ENCODE peak calls at places on chromosomes 4 and X, in six cellular contexts. H is heart right ventricle, N is sigmoid colon, I is IMR-90, J is astrocyte, O is testis. U is an unnamed sample.

GRCh38 chr4:120922390-120923200 is at the start of gene PRDM5:
- DNase-seq in H (peak; percentile 72), N (peak; percentile 76), I (peak; percentile 40), J (peak; percentile 42), O (peak; percentile 66), U (peak; percentile 72)

GRCh38 chr4:1842993-1843448 is 12.9 kb downstream of the LETM1 start:
- DNase-seq in H (peak; percentile 44), N (no peak), I (peak; percentile 94), J (peak; percentile 90), O (peak; percentile 65), U (peak; percentile 96)

GRCh38 chrX:9493936-9494335 is 29.1 kb downstream of the TBL1X start:
- DNase-seq in H (no peak), N (no peak), I (no peak), J (peak; percentile 3), O (no peak), U (no peak)

GRCh38 chrX:26347171-26347570 is 131.2 kb downstream of the MAGEB5 start:
- DNase-seq in H (no peak), N (no peak), I (no peak), J (no peak), O (no peak), U (no peak)

GRCh38 chr4:109052699-109053656 is 249.5 kb downstream of the COL25A1 start:
- DNase-seq in H (no peak), N (no peak), I (no peak), J (peak; percentile 36), O (no peak), U (no peak)

GRCh38 chr4:76781698-76782595 is 116.0 kb downstream of the SOWAHB start:
- DNase-seq in H (no peak), N (no peak), I (peak; percentile 98), J (peak; percentile 99), O (no peak), U (peak; percentile 97)

GRCh38 chr4:1717129-1718094 is 3.7 kb downstream of the TMEM129 start:
- DNase-seq in H (no peak), N (no peak), I (no peak), J (no peak), O (no peak), U (no peak)

GRCh38 chr4:101187837-101188236 is 159.5 kb downstream of the PPP3CA start:
- DNase-seq in H (no peak), N (no peak), I (no peak), J (no peak), O (no peak), U (peak; percentile 46)

GRCh38 chr4:110619401-110620247 is 3.3 kb downstream of the PITX2 start:
- DNase-seq in H (no peak), N (no peak), I (no peak), J (no peak), O (no peak), U (no peak)

GRCh38 chr4:188941524-188942109 is 802.4 kb downstream of the TRIML1 start:
- DNase-seq in H (no peak), N (no peak), I (peak; percentile 100), J (peak; percentile 99), O (no peak), U (peak; percentile 88)

GRCh38 chr4:8255698-8256441 is 13.7 kb upstream of the HTRA3 start:
- DNase-seq in H (peak; percentile 35), N (no peak), I (peak; percentile 43), J (peak; percentile 34), O (no peak), U (no peak)

GRCh38 chrX:154545673-154546274 is 872 bp downstream of the G6PD start:
- DNase-seq in H (no peak), N (no peak), I (no peak), J (no peak), O (no peak), U (no peak)

GRCh38 chr4:2082627-2083026 is 23.5 kb downstream of the NAT8L start:
- DNase-seq in H (no peak), N (no peak), I (no peak), J (no peak), O (no peak), U (no peak)

GRCh38 chrX:123731987-123732678 is 719 bp downstream of the THOC2 start:
- DNase-seq in H (no peak), N (no peak), I (peak; percentile 10), J (no peak), O (peak; percentile 23), U (peak; percentile 14)

GRCh38 chr4:10832989-10833635 is 148.5 kb upstream of the CLNK start:
- DNase-seq in H (no peak), N (no peak), I (no peak), J (no peak), O (no peak), U (no peak)

GRCh38 chr4:38105475-38105874 is 145.3 kb downstream of the PTTG2 start:
- DNase-seq in H (no peak), N (no peak), I (no peak), J (no peak), O (no peak), U (no peak)

GRCh38 chr4:185767528-185767927 is 44.5 kb downstream of the SORBS2 start:
- DNase-seq in H (no peak), N (no peak), I (no peak), J (no peak), O (no peak), U (no peak)

GRCh38 chrX:70166601-70167590 is 10.4 kb upstream of the DGAT2L6 start:
- DNase-seq in H (no peak), N (no peak), I (peak; percentile 83), J (peak; percentile 67), O (no peak), U (peak; percentile 71)

GRCh38 chr4:63790377-63790776 is 618.9 kb downstream of the TECRL start:
- DNase-seq in H (no peak), N (no peak), I (no peak), J (no peak), O (no peak), U (no peak)

GRCh38 chr4:153142700-153143438 is 61.4 kb upstream of the TRIM2 start:
- DNase-seq in H (peak; percentile 62), N (peak; percentile 82), I (peak; percentile 73), J (peak; percentile 44), O (peak; percentile 73), U (peak; percentile 82)

GRCh38 chrX:155215443-155216178 is 649 bp upstream of the VBP1 start:
- DNase-seq in H (no peak), N (no peak), I (no peak), J (no peak), O (no peak), U (peak; percentile 2)

GRCh38 chr4:95572304-95572991 is 23.7 kb upstream of the UNC5C start:
- DNase-seq in H (peak; percentile 12), N (peak; percentile 77), I (no peak), J (no peak), O (peak; percentile 30), U (peak; percentile 78)

GRCh38 chr4:138897818-138898226 is 117.8 kb upstream of the NOCT start:
- DNase-seq in H (no peak), N (no peak), I (peak; percentile 94), J (peak; percentile 98), O (no peak), U (peak; percentile 76)

GRCh38 chr4:24857996-24858395 is 54.8 kb downstream of the CCDC149 start:
- DNase-seq in H (no peak), N (no peak), I (peak; percentile 78), J (peak; percentile 93), O (no peak), U (peak; percentile 66)

GRCh38 chr4:169033660-169034059 is 23.6 kb upstream of the CBR4 start:
- DNase-seq in H (peak; percentile 28), N (no peak), I (no peak), J (no peak), O (no peak), U (peak; percentile 13)

GRCh38 chrX:148424570-148424969 is 75.8 kb upstream of the AFF2 start:
- DNase-seq in H (no peak), N (no peak), I (no peak), J (no peak), O (no peak), U (no peak)

GRCh38 chrX:148422531-148422930 is 77.9 kb upstream of the AFF2 start:
- DNase-seq in H (no peak), N (no peak), I (no peak), J (peak; percentile 26), O (no peak), U (no peak)

DNA sequence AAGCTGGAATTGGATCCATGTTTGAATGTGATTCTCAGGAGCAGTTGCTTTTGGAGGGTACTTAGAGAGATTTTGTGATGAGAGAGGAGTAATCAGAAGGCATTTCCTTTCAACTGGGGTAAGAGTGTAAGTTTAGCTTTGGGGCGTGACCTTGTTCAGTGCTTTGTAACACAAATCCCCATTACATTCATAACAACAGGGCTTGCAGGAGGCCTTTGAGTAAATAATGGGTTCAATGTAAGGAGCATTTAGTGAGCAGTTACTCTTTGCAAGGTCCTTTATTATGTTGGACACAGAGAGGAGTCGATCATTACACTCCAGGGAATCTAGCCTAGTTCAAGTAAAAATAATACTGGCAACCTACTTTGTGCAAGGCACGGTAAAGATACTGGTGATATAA is 74.0 kb upstream of the AFF2 start:
- DNase-seq in H (no peak), N (no peak), I (no peak), J (no peak), O (no peak), U (no peak)
- H3K4me3 ChIP-seq in H (no peak overlapping the region), N (no peak overlapping the region), I (no peak overlapping the region), J (no peak overlapping the region), O (no peak overlapping the region), U (no peak overlapping the region)

DNA sequence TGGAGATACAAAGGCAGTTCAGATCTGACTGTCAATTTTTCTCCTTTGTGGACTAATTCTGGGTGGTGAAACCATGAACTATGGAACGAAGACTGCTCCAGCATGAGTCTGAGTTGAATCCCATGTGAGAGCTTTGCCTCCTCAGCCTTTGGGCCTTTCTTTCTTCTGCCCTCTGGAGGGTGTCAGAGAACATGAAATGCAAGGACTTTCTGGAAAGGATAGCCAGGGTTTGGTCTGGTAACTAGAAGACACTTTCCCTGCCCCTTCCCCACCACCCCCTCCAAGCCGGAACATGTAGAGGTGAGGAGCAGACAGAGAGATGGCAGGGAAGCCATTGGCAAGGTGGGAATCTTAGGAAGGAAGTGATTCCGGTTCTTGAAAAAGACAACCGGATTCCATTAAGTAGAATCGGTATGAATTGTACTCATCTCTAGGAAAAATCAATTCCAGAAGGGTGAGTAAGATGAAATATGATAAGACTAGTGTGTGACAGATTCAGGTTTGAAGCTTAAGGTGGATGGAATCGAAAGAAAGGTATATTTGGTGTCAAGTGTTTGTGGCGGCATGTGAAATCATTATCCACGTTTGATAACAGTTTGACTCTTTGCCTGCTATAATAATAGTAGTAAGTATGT is 19.0 kb downstream of the FHL1 start:
- DNase-seq in H (no peak), N (peak; percentile 69), I (peak; percentile 55), J (peak; percentile 12), O (no peak), U (peak; percentile 70)
- TF ChIP-seq CTCF in H (no peak), N (no peak), I (peak; percentile 57), J (no peak), O (no peak), U (peak; percentile 63)

GRCh38 chrX:7109838-7110793 is 37.4 kb upstream of the STS start:
- DNase-seq in H (no peak), N (no peak), I (no peak), J (no peak), O (no peak), U (no peak)
- H3K4me3 ChIP-seq in H (no peak overlapping the region), N (no peak overlapping the region), I (no peak overlapping the region), J (no peak overlapping the region), O (no peak overlapping the region), U (no peak overlapping the region)

DNA sequence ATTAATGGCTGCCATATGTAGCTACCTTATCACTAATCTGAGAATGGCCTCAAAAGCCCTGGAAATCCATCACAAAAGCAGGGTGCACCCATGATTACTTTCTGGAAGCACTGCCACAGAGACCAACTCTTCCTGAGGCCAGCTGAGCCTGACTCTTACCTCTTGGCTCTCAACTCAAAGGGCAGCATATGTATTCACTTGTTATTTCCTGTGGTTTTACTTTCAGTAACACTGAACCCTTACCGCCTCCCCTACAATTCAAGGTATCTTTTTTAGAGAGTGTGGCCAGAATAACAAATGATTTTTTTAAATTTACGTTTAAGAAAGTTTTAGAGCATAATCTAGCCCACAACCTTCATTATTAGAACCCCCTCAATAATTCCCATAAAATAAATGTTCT is 434.9 kb downstream of the FSTL5 start:
- DNase-seq in H (no peak), N (no peak), I (no peak), J (no peak), O (no peak), U (no peak)
- TF ChIP-seq CTCF in H (no peak), N (no peak), I (no peak), J (no peak), O (no peak), U (no peak)